ENCODE peak calls at places on chromosomes 4 and X, in four cellular contexts. T is WTC11, A is SK-N-SH, P is K562. D is an unnamed sample.

GRCh38 chrX:9072281-9072680 is 38.4 kb upstream of the FAM9B start:
- DNase-seq in T (no peak), A (no peak), P (no peak), D (no peak)

GRCh38 chrX:45134775-45135174 is 65.9 kb downstream of the DIPK2B start:
- DNase-seq in T (no peak), A (no peak), P (no peak), D (no peak)

GRCh38 chrX:31366076-31366475 is 294.2 kb upstream of the FTHL17 start:
- DNase-seq in T (no peak), A (no peak), P (no peak), D (no peak)

GRCh38 chr4:57187241-57187640 is 77.1 kb upstream of the IGFBP7 start:
- DNase-seq in T (no peak), A (no peak), P (no peak), D (no peak)

GRCh38 chr4:119087121-119087520 is 48.5 kb upstream of the MYOZ2 start:
- DNase-seq in T (no peak), A (no peak), P (no peak), D (no peak)

GRCh38 chrX:1385824-1386223 is 6.1 kb downstream of the SLC25A6 start:
- DNase-seq in T (peak), A (peak), P (no peak), D (peak)

GRCh38 chr4:90187148-90187884 is 60.1 kb downstream of the CCSER1 start:
- DNase-seq in T (no peak), A (no peak), P (no peak), D (no peak)

GRCh38 chr4:77028241-77028640 is 47.5 kb downstream of the CCNI start:
- DNase-seq in T (no peak), A (no peak), P (no peak), D (no peak)

GRCh38 chr4:6909970-6910339 is 329 bp downstream of the TBC1D14 start:
- DNase-seq in T (no peak), A (no peak), P (no peak), D (no peak)

GRCh38 chr4:127586922-127587571 is 45.7 kb upstream of the INTU start:
- DNase-seq in T (peak), A (peak), P (peak), D (no peak)

GRCh38 chr4:125891597-125892258 is 577.0 kb downstream of the FAT4 start:
- DNase-seq in T (no peak), A (no peak), P (no peak), D (no peak)

GRCh38 chrX:135697614-135698013 is 15.8 kb upstream of the CT45A1 start:
- DNase-seq in T (no peak), A (no peak), P (no peak), D (no peak)

GRCh38 chrX:56800801-56801200 is 71.8 kb downstream of the NBDY start:
- DNase-seq in T (no peak), A (peak), P (no peak), D (no peak)

GRCh38 chr4:119735136-119735770 is 106.6 kb upstream of the PDE5A start:
- DNase-seq in T (no peak), A (no peak), P (no peak), D (no peak)

GRCh38 chrX:130245441-130245840 is 23.3 kb downstream of the ZNF280C start:
- DNase-seq in T (no peak), A (no peak), P (no peak), D (no peak)

GRCh38 chrX:130741584-130741983 is 161.4 kb downstream of the ENOX2 start:
- DNase-seq in T (no peak), A (no peak), P (no peak), D (no peak)

GRCh38 chr4:65668201-65669007 is 1.9 kb downstream of the EPHA5 start:
- DNase-seq in T (peak), A (peak), P (no peak), D (no peak)
- TF ChIP-seq TEAD4 in T (no peak), A (no peak), P (no peak), D (no peak)

DNA sequence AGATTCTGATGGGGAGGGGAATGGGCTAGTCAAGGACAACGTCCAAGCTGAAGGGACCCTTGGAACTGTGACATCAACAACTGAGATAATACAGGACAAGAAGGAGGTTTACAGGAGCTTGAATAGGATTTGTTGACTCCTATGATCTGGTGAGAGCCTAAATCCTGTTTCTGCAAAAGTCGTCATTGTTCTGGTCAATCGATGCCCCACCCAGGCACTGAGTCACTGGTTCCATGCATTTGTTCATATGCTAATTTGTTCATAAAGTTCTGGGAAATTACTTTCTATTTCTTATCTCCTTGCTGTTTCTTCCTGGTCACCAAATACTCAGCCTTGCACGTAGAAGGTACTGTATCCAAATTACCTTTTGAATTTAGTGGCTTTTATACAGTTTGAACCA is 15.3 kb upstream of the PDGFRA start:
- DNase-seq in T (no peak), A (no peak), P (no peak), D (no peak)
- TF ChIP-seq TEAD4 in T (no peak), A (no peak), P (no peak), D (no peak)

DNA sequence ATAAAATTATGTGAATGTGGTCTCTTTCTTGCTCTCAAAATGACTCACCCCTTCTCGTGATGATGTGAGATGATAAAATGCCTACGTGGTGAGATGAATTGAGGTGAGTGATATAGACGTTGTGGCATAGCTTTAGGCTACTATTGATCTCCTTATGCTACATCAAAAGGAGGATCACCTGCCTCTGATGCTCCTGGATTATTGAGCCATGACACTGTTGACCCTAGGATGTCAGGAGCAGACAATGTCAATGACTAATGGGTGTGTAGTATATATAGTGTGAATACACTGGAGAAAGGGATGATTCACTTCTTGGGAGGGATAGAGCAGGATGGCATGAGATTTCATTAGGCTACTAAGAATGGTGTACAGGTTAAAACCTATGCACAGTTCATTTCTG is 210.7 kb upstream of the PRPS2 start:
- DNase-seq in T (no peak), A (no peak), P (no peak), D (no peak)
- TF ChIP-seq TEAD4 in T (no peak), A (no peak), P (no peak), D (no peak)

GRCh38 chrX:141221611-141222010 is 20.7 kb downstream of the SPANXC start:
- DNase-seq in T (no peak), A (no peak), P (no peak), D (no peak)

DNA sequence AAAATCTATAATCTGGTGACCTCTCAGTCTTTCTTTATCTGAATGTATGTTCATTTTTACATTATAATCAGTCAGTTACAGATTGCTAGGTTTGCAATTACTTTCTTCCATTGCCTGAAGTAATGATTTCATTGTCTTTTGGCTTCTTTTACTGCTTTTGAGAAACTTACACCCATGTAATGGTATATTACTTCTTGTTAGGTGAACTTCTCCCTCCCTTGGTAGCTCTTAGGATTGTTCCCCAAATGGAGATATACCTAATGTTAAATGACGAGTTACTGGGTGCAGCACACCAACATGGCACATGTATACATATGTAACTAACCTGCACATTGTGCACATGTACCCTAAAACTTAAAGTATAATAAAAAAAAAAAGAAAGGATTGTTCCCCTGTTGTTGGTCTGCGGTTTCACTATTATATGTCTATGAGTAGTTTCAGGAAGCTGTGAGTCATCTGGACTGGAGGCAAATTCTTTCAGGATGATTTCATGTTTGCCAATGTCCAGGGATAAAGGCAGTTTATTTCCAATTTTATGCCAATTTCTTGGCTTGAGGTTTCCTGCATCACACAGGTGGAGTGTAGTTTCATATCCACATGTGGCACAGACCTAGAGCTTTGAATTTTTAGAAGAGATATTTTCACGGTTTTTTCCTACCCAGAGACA is 21.8 kb downstream of the SPANXC start:
- DNase-seq in T (no peak), A (no peak), P (no peak), D (no peak)
- TF ChIP-seq TEAD4 in T (no peak), A (peak), P (no peak), D (no peak)

DNA sequence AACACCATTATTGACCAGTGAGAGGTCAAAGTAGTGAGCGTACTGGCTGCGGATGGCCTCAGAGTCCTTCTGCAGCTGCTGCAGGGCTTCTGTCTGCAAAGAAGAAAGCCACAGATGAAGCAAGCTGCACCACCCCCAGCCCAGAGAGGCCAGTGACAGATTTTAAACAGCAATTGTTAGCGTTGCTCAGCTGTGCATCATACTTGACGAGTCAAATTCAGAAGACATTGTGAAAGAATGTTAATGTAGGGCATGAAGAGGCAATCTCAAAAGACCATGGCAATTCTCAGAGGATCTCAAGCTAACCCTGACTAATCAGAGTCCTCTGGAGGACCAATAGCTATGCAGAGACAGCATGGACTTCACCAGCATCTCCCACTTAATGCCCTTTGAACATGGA is 16.6 kb downstream of the DKC1 start:
- DNase-seq in T (no peak), A (no peak), P (no peak), D (no peak)
- TF ChIP-seq TEAD4 in T (no peak), A (no peak), P (no peak), D (no peak)

GRCh38 chrX:69015564-69016218 is 149.6 kb downstream of the PJA1 start:
- DNase-seq in T (no peak), A (no peak), P (no peak), D (no peak)
- TF ChIP-seq TEAD4 in T (no peak), A (no peak), P (no peak), D (no peak)

GRCh38 chr4:139540637-139541036 is 15.4 kb downstream of the SETD7 start:
- DNase-seq in T (no peak), A (no peak), P (no peak), D (no peak)
- TF ChIP-seq TEAD4 in T (no peak), A (no peak), P (no peak), D (no peak)

DNA sequence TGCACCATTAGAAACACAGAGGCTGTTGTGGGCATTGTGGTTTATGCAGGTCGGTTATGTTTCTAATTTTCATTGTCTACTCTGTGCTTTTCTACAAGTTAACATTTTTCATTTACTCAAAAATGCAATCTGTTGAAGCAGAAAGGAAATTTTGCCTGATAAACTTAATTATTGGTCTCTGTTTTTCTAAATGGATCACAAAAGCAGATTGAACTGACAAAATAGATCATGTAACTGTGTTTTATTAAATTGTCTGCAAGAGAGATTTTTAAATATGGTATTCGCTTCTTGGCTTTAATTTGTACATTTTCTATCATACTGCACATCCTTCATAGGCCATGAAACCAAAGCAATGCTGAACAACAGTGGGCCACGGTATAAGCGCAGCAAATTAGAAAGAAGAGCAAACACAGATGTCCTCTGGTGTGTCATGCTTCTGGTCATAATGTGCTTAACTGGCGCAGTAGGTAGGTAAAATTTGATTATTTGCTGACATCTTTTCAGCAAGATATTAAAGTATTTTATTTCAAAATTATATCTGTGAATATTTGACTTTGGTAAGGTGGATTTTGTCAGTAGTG is 50.6 kb downstream of the ATP10D start:
- DNase-seq in T (no peak), A (peak), P (no peak), D (no peak)
- TF ChIP-seq TEAD4 in T (no peak), A (no peak), P (no peak), D (no peak)

GRCh38 chr4:26859762-26860156 is 882 bp upstream of the STIM2 start:
- DNase-seq in T (no peak), A (no peak), P (no peak), D (no peak)

GRCh38 chr4:26858947-26859401 is 1.7 kb upstream of the STIM2 start:
- DNase-seq in T (no peak), A (no peak), P (no peak), D (no peak)

GRCh38 chr4:26856906-26857277 is 3.7 kb upstream of the STIM2 start:
- DNase-seq in T (no peak), A (no peak), P (no peak), D (no peak)

GRCh38 chr4:26858035-26858918 is 2.4 kb upstream of the STIM2 start:
- DNase-seq in T (no peak), A (peak), P (no peak), D (no peak)

GRCh38 chr4:26857278-26858034 is 3.2 kb upstream of the STIM2 start:
- DNase-seq in T (peak), A (peak), P (peak), D (peak)
- TF ChIP-seq TEAD4 in T (no peak), A (no peak), P (no peak), D (peak)

DNA sequence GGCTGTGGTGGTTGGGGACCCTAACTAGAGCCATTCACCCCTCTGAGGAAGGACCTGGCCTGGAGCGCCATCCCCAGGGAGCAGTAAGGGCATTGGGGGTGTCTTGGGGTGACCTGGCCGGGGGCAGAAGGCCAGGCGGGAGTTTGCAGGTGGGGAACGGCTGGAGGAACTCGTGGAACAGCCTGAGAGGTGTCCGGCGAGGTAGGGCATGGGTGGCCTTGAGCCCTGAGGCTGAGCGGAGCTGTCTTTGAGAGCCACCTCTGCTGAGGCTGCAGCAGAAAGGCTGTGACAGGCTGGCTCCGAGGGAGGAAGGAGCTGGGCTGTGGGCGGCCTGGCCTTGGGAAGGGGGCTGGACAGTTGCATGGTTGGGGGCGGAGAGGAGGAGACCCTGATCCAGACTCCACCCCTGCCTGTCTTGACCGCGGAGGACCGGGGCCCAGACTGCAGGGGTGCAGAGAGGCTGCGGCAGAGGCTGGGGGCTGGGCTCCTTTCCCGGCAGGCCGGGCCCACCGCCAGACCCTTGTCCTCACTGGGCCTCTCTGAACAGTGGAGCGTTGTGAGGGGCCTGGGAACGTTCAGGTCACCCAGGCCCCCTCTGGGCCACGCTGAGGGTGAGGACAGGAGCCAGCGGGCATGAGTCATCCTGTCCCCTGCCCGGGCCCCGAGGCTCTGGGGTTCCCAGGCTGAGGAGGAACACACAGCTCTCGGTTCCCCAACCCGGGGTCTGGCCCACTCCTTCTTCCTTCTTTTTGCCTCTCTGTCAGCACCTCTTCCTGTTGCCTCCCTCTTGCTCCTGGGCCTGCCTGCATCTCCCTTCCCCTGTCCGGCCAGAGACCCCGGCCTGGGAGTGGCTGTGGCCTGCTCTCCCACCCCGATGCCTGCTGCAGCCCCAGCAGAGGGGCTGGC is 8.1 kb downstream of the SH3BP2 start:
- DNase-seq in T (peak), A (peak), P (peak), D (peak)
- TF ChIP-seq TEAD4 in T (no peak), A (no peak), P (no peak), D (no peak)

D was measured in H1.